ENCODE peak calls at places on chromosomes 3 and 15, in ten cellular contexts. One of them, this sample, is unnamed.

GRCh38 chr3:11084098-11084497 is 70.2 kb upstream of the HRH1 start:
- DNase-seq in upper lobe of left lung: no peak
- DNase-seq in breast epithelium: no peak
- DNase-seq in CD4-positive, alpha-beta memory T cell: no peak
- DNase-seq in thoracic aorta: no peak
- DNase-seq in substantia nigra: no peak
- DNase-seq in pancreas: no peak
- DNase-seq in K562: no peak
- DNase-seq in PC-9: peak
- DNase-seq in tibial artery: no peak
- DNase-seq in this sample: no peak

GRCh38 chr3:114878119-114878839 is 268.8 kb downstream of the ZBTB20 start:
- DNase-seq in upper lobe of left lung: no peak
- DNase-seq in breast epithelium: no peak
- DNase-seq in CD4-positive, alpha-beta memory T cell: no peak
- DNase-seq in thoracic aorta: no peak
- DNase-seq in substantia nigra: no peak
- DNase-seq in pancreas: no peak
- DNase-seq in K562: no peak
- DNase-seq in PC-9: no peak
- DNase-seq in tibial artery: no peak
- DNase-seq in this sample: no peak

GRCh38 chr3:58620446-58620845 is 43.3 kb upstream of the FAM107A start:
- DNase-seq in upper lobe of left lung: no peak
- DNase-seq in breast epithelium: no peak
- DNase-seq in CD4-positive, alpha-beta memory T cell: no peak
- DNase-seq in thoracic aorta: no peak
- DNase-seq in substantia nigra: no peak
- DNase-seq in pancreas: no peak
- DNase-seq in K562: no peak
- DNase-seq in PC-9: no peak
- DNase-seq in tibial artery: no peak
- DNase-seq in this sample: no peak

GRCh38 chr15:99251436-99251821 is at the start of gene LRRC28:
- DNase-seq in upper lobe of left lung: no peak
- DNase-seq in breast epithelium: no peak
- DNase-seq in CD4-positive, alpha-beta memory T cell: no peak
- DNase-seq in thoracic aorta: peak
- DNase-seq in substantia nigra: no peak
- DNase-seq in pancreas: no peak
- DNase-seq in K562: no peak
- DNase-seq in PC-9: no peak
- DNase-seq in tibial artery: no peak
- DNase-seq in this sample: no peak

GRCh38 chr15:41690636-41691035 is 30.4 kb downstream of the MGA start:
- DNase-seq in upper lobe of left lung: peak
- DNase-seq in breast epithelium: no peak
- DNase-seq in CD4-positive, alpha-beta memory T cell: no peak
- DNase-seq in thoracic aorta: no peak
- DNase-seq in substantia nigra: no peak
- DNase-seq in pancreas: no peak
- DNase-seq in K562: no peak
- DNase-seq in PC-9: no peak
- DNase-seq in tibial artery: no peak
- DNase-seq in this sample: no peak

GRCh38 chr3:109177888-109178287 is 41.4 kb downstream of the C3orf85 start:
- DNase-seq in upper lobe of left lung: no peak
- DNase-seq in breast epithelium: no peak
- DNase-seq in CD4-positive, alpha-beta memory T cell: no peak
- DNase-seq in thoracic aorta: no peak
- DNase-seq in substantia nigra: no peak
- DNase-seq in pancreas: no peak
- DNase-seq in K562: no peak
- DNase-seq in PC-9: no peak
- DNase-seq in tibial artery: no peak
- DNase-seq in this sample: no peak

GRCh38 chr3:185424435-185424834 is 61.5 kb downstream of the MAP3K13 start:
- DNase-seq in upper lobe of left lung: no peak
- DNase-seq in breast epithelium: no peak
- DNase-seq in CD4-positive, alpha-beta memory T cell: no peak
- DNase-seq in thoracic aorta: no peak
- DNase-seq in substantia nigra: no peak
- DNase-seq in pancreas: no peak
- DNase-seq in K562: no peak
- DNase-seq in PC-9: no peak
- DNase-seq in tibial artery: no peak
- DNase-seq in this sample: no peak

GRCh38 chr15:73582961-73583360 is 50.2 kb downstream of the NPTN start:
- DNase-seq in upper lobe of left lung: no peak
- DNase-seq in breast epithelium: no peak
- DNase-seq in CD4-positive, alpha-beta memory T cell: no peak
- DNase-seq in thoracic aorta: no peak
- DNase-seq in substantia nigra: no peak
- DNase-seq in pancreas: no peak
- DNase-seq in K562: no peak
- DNase-seq in PC-9: no peak
- DNase-seq in tibial artery: no peak
- DNase-seq in this sample: no peak

GRCh38 chr15:63283126-63283525 is 5.7 kb downstream of the APH1B start:
- DNase-seq in upper lobe of left lung: peak
- DNase-seq in breast epithelium: no peak
- DNase-seq in CD4-positive, alpha-beta memory T cell: no peak
- DNase-seq in thoracic aorta: no peak
- DNase-seq in substantia nigra: no peak
- DNase-seq in pancreas: no peak
- DNase-seq in K562: no peak
- DNase-seq in PC-9: no peak
- DNase-seq in tibial artery: peak
- DNase-seq in this sample: peak

DNA sequence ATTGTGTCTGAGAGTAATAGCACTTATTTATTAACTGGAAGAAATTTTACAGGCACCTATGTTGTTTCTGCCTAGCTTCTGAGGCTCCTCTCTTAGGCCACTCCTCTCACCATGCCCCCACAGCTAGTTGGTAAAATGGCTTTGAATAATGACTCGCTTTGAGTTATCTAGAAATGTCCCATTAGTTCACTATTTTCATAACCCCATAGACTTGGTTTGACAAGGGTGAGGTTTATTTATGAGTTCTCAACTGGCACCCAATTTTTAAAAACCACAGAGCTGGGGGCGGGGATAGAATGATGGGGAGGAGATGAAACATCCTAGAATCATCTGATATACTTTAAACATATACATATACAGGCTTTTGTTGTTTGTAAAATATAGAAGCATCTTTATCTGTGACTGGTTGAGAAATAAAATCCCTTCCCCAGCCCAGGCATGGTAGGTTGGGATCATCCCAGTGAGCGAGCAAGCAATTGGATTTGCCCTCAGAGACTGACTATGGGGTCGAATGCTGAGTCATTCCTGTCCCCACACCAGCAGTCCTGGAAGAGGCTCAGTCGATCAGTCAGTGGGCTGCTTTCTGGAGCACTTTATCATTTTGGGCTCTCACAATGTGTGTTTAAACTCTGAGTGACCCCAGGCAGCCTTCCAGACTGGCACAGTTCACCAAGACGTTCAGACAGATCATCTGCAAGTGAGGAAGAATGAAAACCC is 60.2 kb upstream of the TSEN2 start:
- DNase-seq in upper lobe of left lung: no peak
- DNase-seq in breast epithelium: no peak
- DNase-seq in CD4-positive, alpha-beta memory T cell: no peak
- DNase-seq in thoracic aorta: no peak
- DNase-seq in substantia nigra: no peak
- DNase-seq in pancreas: no peak
- DNase-seq in K562: no peak
- DNase-seq in PC-9: no peak
- DNase-seq in tibial artery: no peak
- DNase-seq in this sample: peak
- H3K27ac ChIP-seq in upper lobe of left lung: peak
- H3K27ac ChIP-seq in breast epithelium: no peak
- H3K27ac ChIP-seq in CD4-positive, alpha-beta memory T cell: no peak
- H3K27ac ChIP-seq in thoracic aorta: no peak
- H3K27ac ChIP-seq in substantia nigra: no peak
- H3K27ac ChIP-seq in pancreas: no peak
- H3K27ac ChIP-seq in K562: no peak
- H3K27ac ChIP-seq in PC-9: peak
- H3K27ac ChIP-seq in tibial artery: no peak
- H3K27ac ChIP-seq in this sample: peak

GRCh38 chr3:40677321-40677720 is 152.6 kb downstream of the ZNF621 start:
- DNase-seq in upper lobe of left lung: no peak
- DNase-seq in breast epithelium: no peak
- DNase-seq in CD4-positive, alpha-beta memory T cell: no peak
- DNase-seq in thoracic aorta: no peak
- DNase-seq in substantia nigra: no peak
- DNase-seq in pancreas: no peak
- DNase-seq in K562: no peak
- DNase-seq in PC-9: no peak
- DNase-seq in tibial artery: no peak
- DNase-seq in this sample: no peak

GRCh38 chr3:40679289-40679688 is 154.5 kb downstream of the ZNF621 start:
- DNase-seq in upper lobe of left lung: no peak
- DNase-seq in breast epithelium: no peak
- DNase-seq in CD4-positive, alpha-beta memory T cell: no peak
- DNase-seq in thoracic aorta: no peak
- DNase-seq in substantia nigra: no peak
- DNase-seq in pancreas: no peak
- DNase-seq in K562: no peak
- DNase-seq in PC-9: no peak
- DNase-seq in tibial artery: no peak
- DNase-seq in this sample: no peak

GRCh38 chr3:40681658-40682055 is 156.9 kb downstream of the ZNF621 start:
- DNase-seq in upper lobe of left lung: no peak
- DNase-seq in breast epithelium: no peak
- DNase-seq in CD4-positive, alpha-beta memory T cell: no peak
- DNase-seq in thoracic aorta: no peak
- DNase-seq in substantia nigra: no peak
- DNase-seq in pancreas: no peak
- DNase-seq in K562: no peak
- DNase-seq in PC-9: no peak
- DNase-seq in tibial artery: no peak
- DNase-seq in this sample: no peak

GRCh38 chr3:40677749-40678148 is 153.0 kb downstream of the ZNF621 start:
- DNase-seq in upper lobe of left lung: no peak
- DNase-seq in breast epithelium: no peak
- DNase-seq in CD4-positive, alpha-beta memory T cell: no peak
- DNase-seq in thoracic aorta: no peak
- DNase-seq in substantia nigra: no peak
- DNase-seq in pancreas: no peak
- DNase-seq in K562: no peak
- DNase-seq in PC-9: no peak
- DNase-seq in tibial artery: no peak
- DNase-seq in this sample: no peak

DNA sequence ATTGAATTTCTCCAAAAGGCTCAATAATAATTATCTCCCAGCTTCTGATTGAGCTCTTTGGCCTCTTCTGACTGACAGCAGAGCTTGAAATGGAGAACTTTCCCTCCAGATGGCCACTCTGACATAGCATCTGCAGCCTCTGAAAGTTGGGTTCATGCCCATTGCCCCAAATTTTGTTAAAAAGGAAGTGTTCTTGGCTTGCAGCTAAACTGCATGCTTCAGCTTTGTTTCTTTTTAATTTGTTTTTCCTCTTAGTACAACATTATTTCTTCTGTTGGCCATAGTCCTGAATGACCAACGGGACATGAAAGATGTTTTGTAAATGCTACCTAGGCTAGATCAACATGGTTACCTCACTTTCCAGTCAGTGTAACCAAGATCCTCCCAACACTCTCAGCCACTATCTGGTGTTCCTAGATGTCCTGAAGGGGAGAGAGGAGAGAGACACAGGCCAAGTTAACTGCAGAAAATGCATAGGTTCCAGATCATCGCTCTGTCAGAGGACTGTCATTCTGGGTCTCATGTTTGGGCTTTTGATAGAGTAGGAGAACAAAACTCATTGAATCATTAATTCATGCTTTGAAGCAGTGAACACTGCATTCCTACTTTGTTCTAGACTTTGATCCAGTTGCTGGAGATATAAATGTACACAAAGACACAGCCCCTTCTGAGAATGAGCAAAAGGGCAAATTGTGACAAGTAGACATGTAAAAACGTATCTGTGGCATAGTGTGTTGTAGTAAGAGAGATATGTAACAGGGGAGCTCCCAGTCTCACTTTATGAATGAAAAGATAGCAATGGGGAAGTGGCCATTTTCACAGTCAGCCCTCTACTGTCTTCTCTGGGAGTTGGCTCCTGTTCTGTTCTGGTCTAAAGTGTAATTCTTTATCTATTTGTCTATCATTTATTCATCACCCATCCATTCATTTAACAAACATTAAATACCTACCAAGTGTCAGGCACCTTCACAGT is 156.2 kb downstream of the ZNF621 start:
- DNase-seq in upper lobe of left lung: no peak
- DNase-seq in breast epithelium: no peak
- DNase-seq in CD4-positive, alpha-beta memory T cell: no peak
- DNase-seq in thoracic aorta: no peak
- DNase-seq in substantia nigra: no peak
- DNase-seq in pancreas: no peak
- DNase-seq in K562: no peak
- DNase-seq in PC-9: no peak
- DNase-seq in tibial artery: no peak
- DNase-seq in this sample: no peak
- H3K27ac ChIP-seq in upper lobe of left lung: no peak
- H3K27ac ChIP-seq in breast epithelium: no peak
- H3K27ac ChIP-seq in CD4-positive, alpha-beta memory T cell: no peak
- H3K27ac ChIP-seq in thoracic aorta: no peak
- H3K27ac ChIP-seq in substantia nigra: no peak
- H3K27ac ChIP-seq in pancreas: no peak
- H3K27ac ChIP-seq in K562: no peak
- H3K27ac ChIP-seq in PC-9: no peak
- H3K27ac ChIP-seq in tibial artery: no peak
- H3K27ac ChIP-seq in this sample: no peak

GRCh38 chr3:196218155-196218712 is 1.9 kb downstream of the SLC51A start:
- DNase-seq in upper lobe of left lung: no peak
- DNase-seq in breast epithelium: no peak
- DNase-seq in CD4-positive, alpha-beta memory T cell: no peak
- DNase-seq in thoracic aorta: no peak
- DNase-seq in substantia nigra: no peak
- DNase-seq in pancreas: no peak
- DNase-seq in K562: no peak
- DNase-seq in PC-9: no peak
- DNase-seq in tibial artery: no peak
- DNase-seq in this sample: no peak
- H3K27ac ChIP-seq in upper lobe of left lung: no peak
- H3K27ac ChIP-seq in breast epithelium: no peak
- H3K27ac ChIP-seq in CD4-positive, alpha-beta memory T cell: no peak
- H3K27ac ChIP-seq in thoracic aorta: no peak
- H3K27ac ChIP-seq in substantia nigra: no peak
- H3K27ac ChIP-seq in pancreas: no peak
- H3K27ac ChIP-seq in K562: no peak
- H3K27ac ChIP-seq in PC-9: no peak
- H3K27ac ChIP-seq in tibial artery: no peak
- H3K27ac ChIP-seq in this sample: no peak

DNA sequence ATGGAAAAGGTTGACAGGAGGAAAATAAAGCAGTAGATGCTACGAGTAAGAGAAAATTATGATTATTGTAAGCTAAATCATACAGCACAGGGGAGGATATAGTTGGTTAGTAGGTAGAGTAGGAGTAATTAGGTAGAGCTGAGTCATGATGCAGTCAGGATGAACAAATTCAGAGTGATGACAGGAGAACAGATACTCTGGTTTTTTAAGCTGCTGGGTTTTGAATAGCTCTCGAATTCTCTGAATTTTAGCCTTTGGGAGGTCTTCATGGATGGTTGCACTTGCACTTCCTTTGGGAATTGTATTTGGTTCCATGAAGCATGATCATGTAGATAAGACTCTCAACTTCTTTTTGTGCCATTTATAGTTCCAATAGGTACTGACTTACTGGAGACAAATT is 96.2 kb downstream of the ECT2 start:
- DNase-seq in upper lobe of left lung: no peak
- DNase-seq in breast epithelium: no peak
- DNase-seq in CD4-positive, alpha-beta memory T cell: no peak
- DNase-seq in thoracic aorta: no peak
- DNase-seq in substantia nigra: no peak
- DNase-seq in pancreas: no peak
- DNase-seq in K562: peak
- DNase-seq in PC-9: no peak
- DNase-seq in tibial artery: no peak
- DNase-seq in this sample: no peak
- H3K27ac ChIP-seq in upper lobe of left lung: no peak
- H3K27ac ChIP-seq in breast epithelium: no peak
- H3K27ac ChIP-seq in CD4-positive, alpha-beta memory T cell: no peak
- H3K27ac ChIP-seq in thoracic aorta: no peak
- H3K27ac ChIP-seq in substantia nigra: no peak
- H3K27ac ChIP-seq in pancreas: no peak
- H3K27ac ChIP-seq in K562: peak
- H3K27ac ChIP-seq in PC-9: no peak
- H3K27ac ChIP-seq in tibial artery: no peak
- H3K27ac ChIP-seq in this sample: no peak